ENCODE peak calls at places on chromosomes 7 and 10, in seven cellular contexts. J, N, E, B, R, T and I are unnamed samples.

GRCh38 chr7:73715648-73716317 is 3.7 kb downstream of the STX1A start:
- DNase-seq in N (peak), R (no peak), T (no peak), J (no peak), B (peak), E (peak), I (peak)

GRCh38 chr7:64888901-64889685 is 14.0 kb upstream of the ZNF273 start:
- DNase-seq in E (peak), R (no peak), N (no peak), B (peak), T (no peak), J (peak), I (no peak)

GRCh38 chr7:73909051-73909941 is 48.3 kb downstream of the TMEM270 start:
- DNase-seq in T (no peak), E (no peak), N (no peak), J (peak), B (no peak), R (no peak), I (no peak)

GRCh38 chr7:7220821-7221220 is 38.5 kb downstream of the C1GALT1 start:
- DNase-seq in N (no peak), J (no peak), B (no peak), R (no peak), E (no peak), T (no peak), I (peak)

GRCh38 chr7:83791737-83792136 is 142.8 kb upstream of the SEMA3E start:
- DNase-seq in J (no peak), B (no peak), T (no peak), E (peak), N (no peak), R (no peak), I (no peak)

GRCh38 chr7:139646566-139646965 is 123.1 kb downstream of the CLEC2L start:
- DNase-seq in N (no peak), J (no peak), T (no peak), R (no peak), B (no peak), E (no peak), I (no peak)

GRCh38 chr10:72564596-72564995 is 61.3 kb downstream of the MICU1 start:
- DNase-seq in N (peak), B (peak), J (no peak), T (no peak), E (peak), R (no peak), I (no peak)

GRCh38 chr10:49071221-49071761 is 44.0 kb downstream of the VSTM4 start:
- DNase-seq in R (no peak), B (no peak), E (no peak), N (no peak), J (no peak), T (no peak), I (peak)

GRCh38 chr7:85030893-85031292 is 156.0 kb downstream of the SEMA3D start:
- DNase-seq in B (no peak), N (no peak), E (peak), T (no peak), R (no peak), J (no peak), I (peak)

GRCh38 chr10:3290550-3290949 is 118.0 kb upstream of the PITRM1 start:
- DNase-seq in T (no peak), N (no peak), R (no peak), B (no peak), E (no peak), J (no peak), I (no peak)